ENCODE peak calls at places on chromosomes 5 and 9, in four cellular contexts. O is SK-N-DZ, Z is heart left ventricle, G is Kasumi-1. N is an unnamed sample.

GRCh38 chr5:60382761-60383160 is 317.2 kb downstream of the DEPDC1B start:
- DNase-seq in O (no peak), Z (no peak), G (peak), N (no peak)

GRCh38 chr9:74577956-74578355 is 80.8 kb downstream of the RORB start:
- DNase-seq in O (no peak), Z (no peak), G (peak), N (no peak)

GRCh38 chr9:761793-762190 is 79.7 kb upstream of the DMRT1 start:
- DNase-seq in O (no peak), Z (no peak), G (no peak), N (no peak)

GRCh38 chr5:148837383-148837782 is 11.0 kb downstream of the ADRB2 start:
- DNase-seq in O (no peak), Z (no peak), G (no peak), N (no peak)

GRCh38 chr5:4879693-4880303 is 260.3 kb upstream of the ADAMTS16 start:
- DNase-seq in O (peak), Z (peak), G (peak), N (peak)

GRCh38 chr9:131279927-131280530 is 3.7 kb upstream of the FAM78A start:
- DNase-seq in O (no peak), Z (peak), G (no peak), N (no peak)

GRCh38 chr9:95715911-95716435 is 159.5 kb upstream of the ERCC6L2 start:
- DNase-seq in O (no peak), Z (no peak), G (no peak), N (no peak)

GRCh38 chr9:135971892-135972291 is 10.7 kb upstream of the UBAC1 start:
- DNase-seq in O (no peak), Z (no peak), G (no peak), N (peak)

GRCh38 chr5:1513326-1514026 is 10.3 kb downstream of the LPCAT1 start:
- DNase-seq in O (no peak), Z (peak), G (no peak), N (no peak)

GRCh38 chr9:92530893-92531292 is 4.9 kb downstream of the ECM2 start:
- DNase-seq in O (no peak), Z (no peak), G (no peak), N (no peak)

GRCh38 chr5:93789173-93790070 is 48.0 kb upstream of the POU5F2 start:
- DNase-seq in O (no peak), Z (no peak), G (no peak), N (no peak)

GRCh38 chr5:115787426-115787825 is 29.0 kb downstream of the CDO1 start:
- DNase-seq in O (no peak), Z (no peak), G (no peak), N (no peak)

GRCh38 chr9:101029300-101030021 is 934 bp downstream of the PLPPR1 start:
- DNase-seq in O (no peak), Z (no peak), G (no peak), N (peak)

GRCh38 chr5:136518174-136518573 is 152.8 kb upstream of the TRPC7 start:
- DNase-seq in O (no peak), Z (no peak), G (no peak), N (no peak)

GRCh38 chr5:96863114-96863513 is 13.2 kb upstream of the ERAP2 start:
- DNase-seq in O (no peak), Z (no peak), G (no peak), N (no peak)

GRCh38 chr5:140996055-140996454 is 29.8 kb downstream of the PCDHAC2 start:
- DNase-seq in O (no peak), Z (no peak), G (no peak), N (no peak)

GRCh38 chr5:31113101-31113500 is 80.4 kb upstream of the CDH6 start:
- DNase-seq in O (no peak), Z (no peak), G (no peak), N (no peak)

GRCh38 chr5:165138261-165138660 is 1632.8 kb downstream of the MAT2B start:
- DNase-seq in O (no peak), Z (no peak), G (no peak), N (peak)

GRCh38 chr5:28523887-28524637 is 1485.7 kb upstream of the CDH9 start:
- DNase-seq in O (no peak), Z (no peak), G (no peak), N (no peak)

GRCh38 chr5:10250804-10251276 is 760 bp downstream of the CCT5 start:
- DNase-seq in O (no peak), Z (no peak), G (peak), N (no peak)

GRCh38 chr9:79581794-79582193 is 10.0 kb downstream of the TLE4 start:
- DNase-seq in O (no peak), Z (no peak), G (no peak), N (no peak)

GRCh38 chr9:35871514-35871913 is 1.3 kb upstream of the OR13J1 start:
- DNase-seq in O (no peak), Z (no peak), G (no peak), N (no peak)

GRCh38 chr9:135565636-135566035 is 4.1 kb downstream of the PAEP start:
- DNase-seq in O (no peak), Z (no peak), G (no peak), N (no peak)

N was measured in neuronal stem cell.